ENCODE peak calls at places on chromosomes 4 and X, in nine cellular contexts. H is right lobe of liver; N is dorsolateral prefrontal cortex; O is AG09309; D is astrocyte of the spinal cord; P is GM12865; B is neural progenitor cell; Z is WERI-Rb-1; V is CD4-positive, alpha-beta memory T cell. Q is an unnamed sample.

GRCh38 chr4:114312349-114312748 is 286.3 kb upstream of the UGT8 start:
- DNase-seq in O (no peak), V (no peak), D (no peak), P (peak), B (peak), H (no peak), N (no peak), Z (no peak), Q (no peak)

GRCh38 chrX:105313596-105313995 is 93.1 kb upstream of the TEX13A start:
- DNase-seq in O (no peak), B (no peak), D (no peak), N (no peak), P (no peak), V (no peak), Z (no peak), H (no peak), Q (no peak)

GRCh38 chrX:150329282-150329681 is 33.8 kb upstream of the MAMLD1 start:
- DNase-seq in B (no peak), D (no peak), V (no peak), N (no peak), Z (no peak), O (no peak), H (no peak), P (no peak), Q (no peak)

GRCh38 chrX:13022926-13023325 is 21.5 kb downstream of the FAM9C start:
- DNase-seq in D (no peak), B (no peak), N (no peak), V (no peak), P (peak), Z (no peak), O (no peak), H (no peak), Q (no peak)

GRCh38 chr4:145937990-145938611 is 522 bp downstream of the ZNF827 start:
- DNase-seq in P (peak), N (peak), B (peak), H (no peak), D (peak), V (peak), Z (peak), O (no peak), Q (no peak)

GRCh38 chr4:150518559-150518958 is 63.4 kb upstream of the MAB21L2 start:
- DNase-seq in H (no peak), Z (no peak), P (no peak), B (no peak), D (peak), O (no peak), N (no peak), V (no peak), Q (no peak)

GRCh38 chr4:3723232-3723642 is 42.9 kb upstream of the ADRA2C start:
- DNase-seq in V (no peak), Z (no peak), H (no peak), P (no peak), D (no peak), B (no peak), O (no peak), N (no peak), Q (no peak)

GRCh38 chr4:71189471-71189870 is 149.3 kb upstream of the SLC4A4 start:
- DNase-seq in P (no peak), V (no peak), O (no peak), H (no peak), Z (no peak), D (peak), N (no peak), B (no peak), Q (no peak)

GRCh38 chr4:12486995-12487394 is 997.1 kb downstream of the RAB28 start:
- DNase-seq in V (no peak), P (no peak), N (no peak), H (no peak), O (no peak), Z (no peak), B (no peak), D (no peak), Q (no peak)

GRCh38 chr4:181219783-181220416 is 1023.3 kb upstream of the TENM3 start:
- DNase-seq in N (no peak), P (no peak), O (no peak), B (peak), Z (no peak), D (no peak), V (no peak), H (no peak), Q (no peak)

GRCh38 chr4:106495498-106495897 is 126.9 kb upstream of the GIMD1 start:
- DNase-seq in B (no peak), O (peak), N (no peak), P (no peak), H (no peak), Z (no peak), D (peak), V (no peak), Q (no peak)

GRCh38 chr4:154998284-154998683 is 210.2 kb upstream of the NPY2R start:
- DNase-seq in O (no peak), Z (no peak), N (no peak), P (no peak), H (no peak), D (no peak), B (no peak), V (no peak), Q (no peak)

GRCh38 chr4:155005395-155006087 is 202.9 kb upstream of the NPY2R start:
- DNase-seq in N (no peak), O (no peak), B (no peak), V (no peak), D (peak), P (no peak), Z (no peak), H (no peak), Q (no peak)

GRCh38 chr4:154999950-155000578 is 208.4 kb upstream of the NPY2R start:
- DNase-seq in N (no peak), B (no peak), D (no peak), P (no peak), Z (no peak), H (peak), V (no peak), O (no peak), Q (no peak)

GRCh38 chr4:154998773-154999172 is 209.7 kb upstream of the NPY2R start:
- DNase-seq in H (no peak), D (no peak), N (no peak), V (no peak), P (no peak), Z (no peak), O (no peak), B (no peak), Q (no peak)

GRCh38 chr4:155001229-155001628 is 207.2 kb upstream of the NPY2R start:
- DNase-seq in Z (no peak), O (no peak), D (no peak), P (no peak), B (no peak), V (no peak), N (no peak), H (no peak), Q (no peak)
- H3K4me3 ChIP-seq in Z (no peak), O (no peak), D (no peak), P (no peak), B (no peak), V (no peak), N (no peak), H (no peak), Q (no peak)

DNA sequence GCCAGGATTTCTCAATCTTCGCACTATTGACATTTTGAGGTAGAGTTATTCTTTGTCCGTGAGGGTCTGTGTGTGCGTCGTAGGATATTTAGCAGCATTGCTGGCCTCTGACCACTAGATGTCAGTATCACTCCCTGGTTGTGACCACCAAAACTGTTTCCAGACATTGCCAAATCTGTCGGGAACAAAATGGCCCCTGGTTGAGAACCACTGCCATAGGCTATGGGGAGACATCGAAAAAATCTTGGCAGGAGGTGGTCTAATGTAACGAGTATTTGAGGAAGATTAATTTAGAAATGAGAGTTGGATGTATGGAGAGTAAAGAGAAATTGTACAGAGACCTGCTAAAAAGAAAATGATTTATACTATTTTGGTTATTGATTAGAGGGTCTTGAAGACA is 108.4 kb downstream of the DOCK11 start:
- DNase-seq in H (no peak), Z (peak), O (peak), P (peak), D (peak), B (peak), N (peak), V (peak), Q (no peak)
- H3K4me3 ChIP-seq in H (no peak), Z (no peak), O (no peak), P (no peak), D (no peak), B (no peak), N (no peak), V (no peak), Q (no peak)

DNA sequence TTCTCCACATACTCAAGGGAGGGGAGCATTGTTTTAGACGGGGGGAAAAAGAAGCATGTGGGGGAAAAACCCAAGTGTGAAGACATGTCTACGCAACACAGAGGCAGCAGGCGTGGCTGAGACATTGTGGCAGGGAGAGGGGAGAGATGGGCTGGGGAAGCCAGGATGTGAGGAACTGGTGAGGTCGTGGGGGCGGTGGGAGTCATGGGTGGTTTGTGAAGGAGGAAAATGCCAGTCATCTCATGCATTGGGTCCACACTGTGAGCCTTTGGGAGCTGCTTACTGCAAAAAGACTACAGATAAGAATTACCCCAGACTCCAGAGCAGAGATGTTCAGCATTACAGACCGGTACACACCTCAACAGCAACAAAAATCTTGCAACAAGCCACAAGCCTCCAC is 2.1 kb downstream of the JAKMIP1 start:
- DNase-seq in B (no peak), O (no peak), V (no peak), D (no peak), N (no peak), Z (no peak), H (no peak), P (no peak), Q (no peak)
- H3K4me3 ChIP-seq in B (no peak), O (no peak), V (peak), D (no peak), N (no peak), Z (no peak), H (no peak), P (peak), Q (no peak)

DNA sequence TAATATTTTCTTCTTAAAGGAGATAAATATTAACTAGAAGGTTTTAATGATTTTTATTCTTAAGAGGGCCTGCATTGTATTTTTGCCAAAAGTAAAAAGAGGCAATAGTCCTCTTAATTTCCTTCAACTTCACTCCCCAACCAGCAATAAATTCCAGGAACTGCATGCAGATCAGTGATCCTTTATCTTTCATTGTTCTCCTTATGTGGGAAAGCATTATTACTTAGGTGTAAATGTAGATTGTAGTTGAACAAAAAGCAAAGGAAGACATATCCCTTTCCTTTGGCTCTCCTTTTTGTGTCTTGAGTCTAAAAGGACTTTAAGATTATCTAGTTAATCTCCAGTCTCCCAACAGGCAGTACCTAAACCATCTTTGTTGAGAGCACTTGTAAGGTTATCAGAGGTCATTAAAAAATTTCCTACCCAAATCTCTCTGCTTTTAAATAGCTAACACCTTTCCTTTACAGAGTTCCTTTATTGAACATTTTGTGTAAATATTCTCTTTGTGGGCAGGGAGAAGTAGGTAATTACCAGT is 55.3 kb downstream of the RAPGEF2 start:
- DNase-seq in N (no peak), B (peak), V (no peak), Z (no peak), P (no peak), H (no peak), O (no peak), D (no peak), Q (no peak)
- H3K4me3 ChIP-seq in N (no peak), B (peak), V (no peak), Z (no peak), P (no peak), H (no peak), O (no peak), D (no peak), Q (no peak)

DNA sequence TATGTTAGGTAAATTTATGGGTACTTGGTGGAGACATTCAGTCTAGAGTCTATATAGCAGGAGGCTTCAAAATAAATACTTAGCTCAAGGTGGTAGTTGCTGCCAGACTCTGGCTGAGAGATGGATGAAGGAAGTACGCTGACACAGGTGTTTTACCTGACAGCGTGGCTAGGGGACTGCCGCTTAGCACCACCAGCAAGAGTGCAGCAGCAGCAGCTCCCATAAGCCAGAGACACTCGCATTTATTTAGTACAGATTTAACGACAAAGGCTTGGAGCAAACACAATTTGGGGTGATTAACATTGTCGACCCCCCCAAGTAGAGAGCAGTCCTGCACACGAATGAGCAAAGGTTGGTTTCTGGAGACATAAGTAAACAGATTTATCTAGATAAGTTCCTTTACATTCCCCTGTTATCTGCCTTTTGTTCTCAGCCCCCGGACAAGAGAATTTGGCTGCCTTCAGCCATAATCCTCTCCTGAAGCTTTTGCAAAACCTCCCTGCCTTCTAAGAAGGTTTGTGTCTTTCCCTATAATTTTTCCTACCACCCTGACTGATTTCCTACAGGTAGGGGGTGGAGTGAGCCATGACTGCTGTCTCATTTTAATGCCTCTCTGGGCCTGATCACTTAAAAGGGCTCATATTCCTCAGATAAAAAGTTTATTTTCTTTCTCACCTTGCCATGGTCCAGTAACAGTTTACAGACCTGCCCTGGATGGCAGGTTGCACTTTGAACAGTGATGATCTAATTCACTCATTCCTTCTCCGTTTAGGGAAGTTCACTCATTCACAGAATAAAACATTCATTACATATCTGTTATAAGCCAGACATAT is 64.6 kb downstream of the RHOH start:
- DNase-seq in V (no peak), O (no peak), H (no peak), D (no peak), B (peak), N (no peak), Z (no peak), P (no peak), Q (no peak)
- H3K4me3 ChIP-seq in V (no peak), O (no peak), H (no peak), D (no peak), B (no peak), N (no peak), Z (no peak), P (no peak), Q (no peak)

Q was measured in RWPE2.